ENCODE peak calls at places on chromosomes 2 and 18, in eight cellular contexts. Q is neuronal stem cell; L is activated CD4-positive, alpha-beta T cell treated with anti-CD3 and anti-CD28 coated beads, Interleukin-2, amount 50 U/mL, for 24 hours; D is retina; M is stimulated activated CD8-positive, alpha-beta memory T cell treated with anti-CD3 and anti-CD28 coated beads, Interleukin-12 subunit alpha, Interleukin-12 subunit beta, amount 100 ng/mL, for 1 hour; O is adrenal gland; K is germinal center; T is T-helper 9 cell. G is an unnamed sample.

GRCh38 chr18:56973487-56973886 is 173.4 kb upstream of the BOD1L2 start:
- DNase-seq in T (no peak), O (no peak), L (no peak), Q (no peak), K (no peak), D (no peak), M (no peak), G (no peak)

GRCh38 chr2:182372661-182373060 is 54.2 kb downstream of the PDE1A start:
- DNase-seq in Q (no peak), O (peak), M (no peak), T (no peak), D (no peak), L (no peak), K (no peak), G (no peak)

GRCh38 chr2:240579771-240580614 is 6.5 kb upstream of the CAPN10 start:
- DNase-seq in T (peak), M (peak), O (peak), K (no peak), D (no peak), L (peak), Q (no peak), G (no peak)

GRCh38 chr2:169069341-169069740 is at the start of gene DHRS9:
- DNase-seq in T (no peak), Q (no peak), L (peak), M (no peak), D (no peak), K (no peak), O (peak), G (no peak)

GRCh38 chr18:2547477-2548087 is 23.7 kb downstream of the METTL4 start:
- DNase-seq in D (peak), L (no peak), T (no peak), Q (peak), O (no peak), K (peak), M (no peak), G (no peak)

GRCh38 chr2:219688560-219689445 is 61.4 kb downstream of the SLC4A3 start:
- DNase-seq in D (no peak), L (no peak), M (no peak), Q (no peak), T (no peak), K (no peak), O (no peak), G (no peak)

GRCh38 chr18:58753976-58754375 is 82.7 kb downstream of the MALT1 start:
- DNase-seq in T (no peak), O (no peak), Q (no peak), D (no peak), M (no peak), L (no peak), K (no peak), G (no peak)

GRCh38 chr2:222866358-222866960 is 5.6 kb downstream of the ACSL3 start:
- DNase-seq in L (no peak), M (no peak), D (no peak), O (no peak), T (no peak), Q (no peak), K (no peak), G (no peak)

GRCh38 chr2:129909648-129910418 is 69.6 kb upstream of the RAB6C start:
- DNase-seq in L (no peak), Q (no peak), K (no peak), T (no peak), D (no peak), M (no peak), O (no peak), G (no peak)

G was measured in endothelial cell.